ENCODE peak calls at places on chromosomes 12 and 14, in four cellular contexts. M, N, I and J are unnamed samples.

GRCh38 chr12:14567311-14568195 is at the start of gene PLBD1:
- DNase-seq in I (peak; percentile 41), M (peak; percentile 29), N (peak; percentile 62), J (peak; percentile 47)

GRCh38 chr12:95733156-95733825 is 57.3 kb downstream of the NTN4 start:
- DNase-seq in N (no peak), M (peak; percentile 91), I (no peak), J (no peak)

GRCh38 chr12:123761841-123762714 is at the start of gene DNAH10:
- DNase-seq in N (no peak), I (peak; percentile 76), M (no peak), J (peak; percentile 76)

GRCh38 chr14:94575730-94576585 is 5.3 kb upstream of the SERPINA5 start:
- DNase-seq in M (peak; percentile 80), I (no peak), N (no peak), J (no peak)

GRCh38 chr12:122813310-122813713 is 21.9 kb upstream of the HIP1R start:
- DNase-seq in N (no peak), M (no peak), I (peak; percentile 29), J (peak; percentile 60)

GRCh38 chr12:110937104-110937641 is 16.8 kb upstream of the MYL2 start:
- DNase-seq in M (peak; percentile 34), N (peak; percentile 67), I (peak; percentile 50), J (peak; percentile 80)

GRCh38 chr14:89767861-89768268 is 186.7 kb downstream of the EFCAB11 start:
- DNase-seq in N (no peak), I (peak; percentile 73), M (peak; percentile 57), J (peak; percentile 53)

GRCh38 chr12:46453428-46453827 is 80.9 kb upstream of the SLC38A2 start:
- DNase-seq in N (no peak), I (no peak), M (no peak), J (no peak)

GRCh38 chr14:63542231-63542999 is 762 bp downstream of the PPP2R5E start:
- DNase-seq in I (peak; percentile 13), N (peak; percentile 54), M (no peak), J (no peak)

GRCh38 chr12:85955127-85955526 is 81.0 kb downstream of the NTS start:
- DNase-seq in N (no peak), I (no peak), M (peak; percentile 18), J (no peak)

GRCh38 chr12:92899388-92900001 is 29.6 kb downstream of the EEA1 start:
- DNase-seq in I (no peak), M (peak; percentile 97), N (peak; percentile 55), J (no peak)

GRCh38 chr12:120692524-120693033 is 5.6 kb downstream of the MLEC start:
- DNase-seq in M (no peak), N (no peak), I (no peak), J (no peak)

GRCh38 chr14:95875831-95876768 is 532 bp upstream of the TUNAR start:
- DNase-seq in I (no peak), M (no peak), N (no peak), J (no peak)

GRCh38 chr14:77208266-77208978 is 26.8 kb downstream of the TMEM63C start:
- DNase-seq in N (peak; percentile 70), I (peak; percentile 21), M (peak; percentile 49), J (peak; percentile 69)

GRCh38 chr14:68651652-68652432 is 141.0 kb downstream of the ZFP36L1 start:
- DNase-seq in I (no peak), M (no peak), N (no peak), J (no peak)

GRCh38 chr14:75264036-75264435 is 14.6 kb upstream of the FOS start:
- DNase-seq in M (no peak), I (no peak), N (peak; percentile 60), J (no peak)

GRCh38 chr12:121804417-121805111 is 755 bp downstream of the SETD1B start:
- DNase-seq in I (peak; percentile 76), N (no peak), M (peak; percentile 43), J (peak; percentile 42)

GRCh38 chr14:75771614-75772013 is 110.6 kb downstream of the TTLL5 start:
- DNase-seq in N (no peak), M (no peak), I (no peak), J (no peak)

GRCh38 chr14:34038358-34039057 is 87.6 kb upstream of the EGLN3 start:
- DNase-seq in N (no peak), I (no peak), M (no peak), J (no peak)

GRCh38 chr12:1937481-1938224 is 19.2 kb upstream of the CACNA2D4 start:
- DNase-seq in I (no peak), M (no peak), N (no peak), J (no peak)

GRCh38 chr12:105522166-105522825 is 191.8 kb downstream of the C12orf75 start:
- DNase-seq in N (no peak), M (peak; percentile 7), I (no peak), J (no peak)

GRCh38 chr14:52690983-52691760 is 4.2 kb downstream of the ERO1A start:
- DNase-seq in N (no peak), M (no peak), I (no peak), J (no peak)

GRCh38 chr12:130186101-130186465 is 23.8 kb downstream of the FZD10 start:
- DNase-seq in M (no peak), I (no peak), N (no peak), J (no peak)

GRCh38 chr12:49733219-49734017 is 7.9 kb upstream of the TMBIM6 start:
- DNase-seq in I (no peak), N (no peak), M (no peak), J (no peak)

GRCh38 chr12:5258498-5258897 is 173.4 kb upstream of the NTF3 start:
- DNase-seq in I (no peak), M (peak; percentile 32), N (no peak), J (no peak)

GRCh38 chr12:95533985-95534384 is 17.3 kb downstream of the USP44 start:
- DNase-seq in M (no peak), N (no peak), I (no peak), J (no peak)

GRCh38 chr12:105961821-105962671 is 176.7 kb downstream of the NUAK1 start:
- DNase-seq in M (no peak), I (no peak), N (no peak), J (no peak)

GRCh38 chr12:76764856-76765255 is 941 bp downstream of the ZDHHC17 start:
- DNase-seq in N (no peak), I (peak; percentile 11), M (peak; percentile 30), J (no peak)

GRCh38 chr14:20714593-20715250 is 26.2 kb downstream of the ANG start:
- DNase-seq in I (no peak), N (peak; percentile 59), M (peak; percentile 43), J (no peak)

GRCh38 chr12:111757361-111758119 is 9.2 kb upstream of the ALDH2 start:
- DNase-seq in M (peak; percentile 69), I (peak; percentile 52), N (peak; percentile 80), J (peak; percentile 62)

GRCh38 chr12:50185496-50185895 is 18.3 kb upstream of the CERS5 start:
- DNase-seq in N (no peak), M (no peak), I (no peak), J (no peak)

GRCh38 chr12:109612003-109612402 is 38.4 kb downstream of the MVK start:
- DNase-seq in I (no peak), N (no peak), M (no peak), J (no peak)

GRCh38 chr12:109610523-109610922 is 36.9 kb downstream of the MVK start:
- DNase-seq in M (no peak), I (no peak), N (no peak), J (no peak)

GRCh38 chr12:109611223-109611622 is 37.6 kb downstream of the MVK start:
- DNase-seq in I (no peak), M (no peak), N (no peak), J (no peak)

GRCh38 chr12:109613611-109614455 is 40.2 kb downstream of the MVK start:
- DNase-seq in I (no peak), M (no peak), N (no peak), J (no peak)

DNA sequence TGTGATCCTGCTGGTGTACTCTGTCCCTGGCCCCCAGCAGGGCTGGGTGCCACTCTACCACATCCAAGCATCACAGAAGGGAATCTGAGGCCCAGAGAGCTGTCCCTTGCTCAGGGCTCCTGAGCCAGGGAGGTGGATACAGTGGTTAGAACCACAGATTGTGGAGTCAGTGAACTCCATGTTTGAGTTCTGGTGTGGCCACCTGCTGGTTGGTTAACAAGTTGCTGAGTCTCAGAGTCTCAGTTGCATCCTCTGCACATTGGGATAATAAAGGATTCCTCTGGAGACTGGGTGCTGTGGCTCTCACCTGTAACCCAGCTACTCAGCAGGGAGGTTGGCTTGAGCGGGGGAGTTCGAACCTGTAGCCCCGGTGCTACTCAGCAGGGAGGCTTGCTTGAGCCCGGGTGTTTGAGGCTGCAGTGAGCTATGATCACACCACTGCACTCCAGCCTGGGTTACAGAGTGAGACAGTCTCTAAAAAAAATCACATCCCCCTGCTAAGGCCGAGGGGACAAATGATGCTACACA is 39.4 kb downstream of the MVK start:
- DNase-seq in N (no peak), M (peak; percentile 5), I (no peak), J (no peak)
- TF ChIP-seq CTCF in N (no peak), M (peak; percentile 44), I (peak; percentile 39), J (no peak)

DNA sequence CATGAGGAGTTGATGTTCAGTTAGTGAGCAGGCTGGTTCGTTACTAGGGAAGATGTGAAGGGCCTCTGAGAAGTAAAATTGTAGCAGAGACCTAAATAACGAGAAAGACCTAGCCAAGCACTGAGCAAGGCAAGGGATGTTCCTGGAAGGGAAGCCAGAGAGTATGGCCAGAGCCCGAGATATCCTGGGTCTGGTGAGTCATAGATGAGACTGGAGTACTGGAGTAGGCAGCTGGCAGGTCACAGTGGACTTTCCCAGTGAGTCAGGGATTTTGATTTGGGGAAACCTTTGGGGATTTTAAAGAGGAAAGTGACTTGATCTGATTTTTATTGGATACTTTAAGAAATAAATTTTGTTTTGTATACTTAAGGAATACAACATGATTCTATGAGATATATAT is 369.0 kb downstream of the DIO2 start:
- DNase-seq in I (no peak), N (no peak), M (peak; percentile 71), J (no peak)
- TF ChIP-seq CTCF in I (no peak), N (no peak), M (no peak), J (no peak)

DNA sequence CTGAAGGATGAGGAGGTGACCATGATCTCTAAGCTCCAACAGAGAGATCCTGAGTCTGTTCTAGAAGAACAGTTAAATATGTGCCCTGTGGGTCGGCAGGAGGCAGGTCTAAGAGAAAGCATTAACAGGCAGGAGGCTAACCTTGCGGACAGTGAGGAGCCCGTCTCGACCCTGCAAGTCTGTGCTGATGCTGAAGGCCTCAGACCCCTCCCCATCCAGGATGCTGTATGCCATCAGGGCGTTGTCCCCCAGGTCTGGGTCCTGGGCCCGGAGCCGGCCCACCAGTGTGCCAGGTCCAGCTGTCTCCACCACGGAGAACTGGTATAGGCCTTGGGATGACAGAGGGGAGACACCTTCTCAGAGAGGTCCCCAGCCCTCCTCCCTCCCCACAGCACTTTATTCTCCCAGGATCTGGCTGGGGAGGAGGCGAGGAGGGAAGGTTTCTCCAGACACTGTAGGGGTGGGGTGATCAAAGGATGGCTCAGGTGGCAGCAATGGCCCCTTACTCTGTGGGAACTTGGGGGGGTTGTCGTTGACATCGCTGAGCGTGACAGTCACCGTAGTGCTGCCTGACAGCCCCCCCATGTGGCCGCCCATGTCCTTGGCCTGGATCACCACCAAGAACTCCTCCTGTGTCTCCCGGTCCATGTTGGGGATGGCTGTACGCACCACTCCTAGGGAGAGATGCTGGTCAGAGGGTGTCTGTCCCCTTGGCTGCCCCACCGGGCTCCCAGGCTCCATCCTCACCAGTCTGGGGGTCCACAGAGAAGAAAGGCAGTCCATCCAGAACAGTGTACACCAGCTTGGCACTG is 3.1 kb downstream of the CDH24 start:
- DNase-seq in N (no peak), I (no peak), M (no peak), J (peak; percentile 53)
- TF ChIP-seq CTCF in N (no peak), I (peak; percentile 57), M (peak; percentile 42), J (peak; percentile 51)

DNA sequence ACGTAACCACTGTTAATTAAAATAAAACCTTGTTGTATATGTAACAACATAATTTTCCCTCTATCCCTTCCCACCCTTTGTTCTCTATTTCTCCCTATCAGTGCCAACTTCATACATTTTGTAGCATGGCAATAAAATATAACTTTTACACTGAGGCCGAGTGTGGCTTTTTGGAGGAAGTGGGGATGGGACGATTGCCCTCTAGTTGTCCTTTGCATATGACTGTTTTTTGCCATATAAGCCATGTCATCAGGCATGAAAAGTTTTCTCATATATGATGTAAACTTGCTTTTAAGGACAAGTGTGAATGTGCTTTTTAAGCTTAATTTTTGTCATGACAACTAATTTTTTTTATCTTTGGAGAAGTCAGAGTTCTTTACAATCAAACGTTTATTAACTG is 6.2 kb upstream of the CCT2 start:
- DNase-seq in I (no peak), N (no peak), M (no peak), J (no peak)
- TF ChIP-seq CTCF in I (peak; percentile 12), N (no peak), M (no peak), J (no peak)